ENCODE peak calls at places on chromosomes 13 and 19, in nine cellular contexts. N is neural progenitor cell; Z is cardiac fibroblast; U is Right ventricle myocardium superior; A is NCI-H345; V is NCI-H2029 treated with DMSO at 0.1 percent for 48 hours; R is D341Med; F is Calu3; J is CD4-positive, CD25-positive, alpha-beta regulatory T cell. P is an unnamed sample.

GRCh38 chr19:58571575-58571947 is 1.6 kb downstream of the MZF1 start:
- DNase-seq in N (no peak), Z (no peak), U (no peak), A (no peak), V (no peak), R (no peak), F (no peak), J (no peak), P (no peak)

GRCh38 chr19:51524661-51525264 is 6.7 kb downstream of the SIGLEC6 start:
- DNase-seq in N (no peak), Z (no peak), U (no peak), A (no peak), V (no peak), R (no peak), F (no peak), J (no peak), P (no peak)

GRCh38 chr13:64397699-64398098 is 2832.4 kb downstream of the PCDH9 start:
- DNase-seq in N (no peak), Z (peak), U (no peak), A (no peak), V (no peak), R (no peak), F (no peak), J (no peak), P (no peak)

GRCh38 chr13:105611424-105611823 is 924.0 kb downstream of the EFNB2 start:
- DNase-seq in N (no peak), Z (peak), U (no peak), A (no peak), V (no peak), R (no peak), F (no peak), J (no peak), P (no peak)

GRCh38 chr19:19866599-19867248 is 1.0 kb downstream of the ZNF253 start:
- DNase-seq in N (peak), Z (peak), U (no peak), A (no peak), V (no peak), R (peak), F (peak), J (peak), P (peak)

GRCh38 chr19:46495789-46496099 is at the start of gene PNMA8B:
- DNase-seq in N (peak), Z (peak), U (peak), A (peak), V (no peak), R (peak), F (no peak), J (peak), P (peak)

GRCh38 chr13:49319555-49320350 is 72.0 kb downstream of the CDADC1 start:
- DNase-seq in N (no peak), Z (peak), U (no peak), A (no peak), V (no peak), R (no peak), F (no peak), J (no peak), P (no peak)

GRCh38 chr13:110540871-110541525 is 20.5 kb downstream of the RAB20 start:
- DNase-seq in N (peak), Z (no peak), U (no peak), A (no peak), V (no peak), R (no peak), F (no peak), J (no peak), P (no peak)

GRCh38 chr13:101341464-101341863 is 74.8 kb downstream of the NALCN start:
- DNase-seq in N (no peak), Z (peak), U (no peak), A (no peak), V (no peak), R (no peak), F (no peak), J (no peak), P (no peak)

GRCh38 chr13:50511877-50512332 is 331.6 kb downstream of the DLEU7 start:
- DNase-seq in N (no peak), Z (no peak), U (no peak), A (no peak), V (no peak), R (no peak), F (no peak), J (no peak), P (no peak)

GRCh38 chr19:44689290-44690130 is 9.4 kb upstream of the CEACAM16 start:
- DNase-seq in N (peak), Z (peak), U (peak), A (peak), V (peak), R (peak), F (peak), J (peak), P (peak)

GRCh38 chr19:41405776-41406175 is 8.2 kb downstream of the BCKDHA start:
- DNase-seq in N (no peak), Z (no peak), U (no peak), A (no peak), V (no peak), R (no peak), F (no peak), J (no peak), P (no peak)

GRCh38 chr13:113671066-113672001 is 4.3 kb downstream of the GRK1 start:
- DNase-seq in N (no peak), Z (no peak), U (peak), A (no peak), V (no peak), R (no peak), F (no peak), J (no peak), P (no peak)

GRCh38 chr13:50026788-50027473 is 11.7 kb downstream of the KCNRG start:
- DNase-seq in N (no peak), Z (no peak), U (no peak), A (no peak), V (no peak), R (no peak), F (no peak), J (no peak), P (no peak)

GRCh38 chr19:30169196-30169900 is 202.8 kb upstream of the ZNF536 start:
- DNase-seq in N (no peak), Z (no peak), U (no peak), A (no peak), V (no peak), R (no peak), F (no peak), J (no peak), P (no peak)

P was measured in left colon.